ENCODE peak calls at places on chromosomes 13 and 19, in six cellular contexts. O is NB4, S is astrocyte of the spinal cord, N is psoas muscle, L is tibial artery, C is GM23338. H is an unnamed sample.

GRCh38 chr13:111909501-111909900 is 157.4 kb upstream of the SOX1 start:
- DNase-seq in C (no peak), L (peak), N (no peak), S (no peak), O (no peak), H (no peak)

GRCh38 chr13:36530050-36530789 is 97.9 kb downstream of the CCNA1 start:
- DNase-seq in L (no peak), O (no peak), C (no peak), S (peak), N (no peak), H (no peak)

GRCh38 chr13:94708971-94709614 is 3.3 kb downstream of the SOX21 start:
- DNase-seq in S (peak), L (no peak), C (peak), N (no peak), O (no peak), H (no peak)

GRCh38 chr13:44210525-44210924 is 163.1 kb upstream of the SERP2 start:
- DNase-seq in N (no peak), S (no peak), O (no peak), C (no peak), L (no peak), H (no peak)

GRCh38 chr13:52010890-52011689 is at the start of gene ATP7B:
- DNase-seq in L (no peak), S (peak), N (peak), O (peak), C (peak), H (peak)

GRCh38 chr19:17866312-17867012 is 5.3 kb upstream of the SLC5A5 start:
- DNase-seq in S (no peak), O (no peak), L (no peak), C (no peak), N (no peak), H (no peak)

GRCh38 chr13:26946675-26947342 is 186.2 kb upstream of the GPR12 start:
- DNase-seq in N (no peak), O (peak), S (peak), C (peak), L (no peak), H (no peak)

GRCh38 chr13:40318366-40318765 is 348.1 kb downstream of the FOXO1 start:
- DNase-seq in S (no peak), L (peak), O (no peak), C (no peak), N (peak), H (no peak)

GRCh38 chr19:7921955-7922840 is 2.1 kb downstream of the SNAPC2 start:
- DNase-seq in C (no peak), O (no peak), S (no peak), L (no peak), N (peak), H (no peak)

GRCh38 chr13:78121459-78122348 is 203.1 kb upstream of the EDNRB start:
- DNase-seq in C (peak), L (no peak), O (peak), N (peak), S (peak), H (no peak)

GRCh38 chr13:19810996-19811881 is 28.5 kb upstream of the PSPC1 start:
- DNase-seq in S (no peak), L (no peak), N (no peak), O (no peak), C (no peak), H (no peak)

GRCh38 chr19:35436477-35437141 is 11.4 kb upstream of the FFAR2 start:
- DNase-seq in O (peak), L (no peak), C (no peak), N (peak), S (no peak), H (no peak)

GRCh38 chr13:50485979-50486935 is 357.2 kb downstream of the DLEU7 start:
- DNase-seq in N (no peak), L (no peak), O (no peak), S (peak), C (no peak), H (no peak)

GRCh38 chr13:98751397-98752110 is 918 bp downstream of the SLC15A1 start:
- DNase-seq in C (peak), S (peak), O (no peak), N (no peak), L (no peak), H (no peak)

GRCh38 chr19:20078696-20079095 is 896 bp downstream of the ZNF90 start:
- DNase-seq in N (no peak), L (peak), O (peak), C (peak), S (peak), H (no peak)

GRCh38 chr13:43309301-43309700 is 285.9 kb downstream of the DNAJC15 start:
- DNase-seq in O (no peak), S (no peak), L (no peak), N (no peak), C (no peak), H (no peak)

GRCh38 chr19:45112111-45112827 is 19.3 kb downstream of the PPP1R37 start:
- DNase-seq in O (no peak), C (no peak), S (no peak), L (no peak), N (no peak), H (no peak)

GRCh38 chr19:23436318-23436717 is 41.0 kb upstream of the ZNF91 start:
- DNase-seq in S (no peak), O (peak), N (no peak), C (peak), L (no peak), H (no peak)

GRCh38 chr19:43610493-43610892 is 1.4 kb upstream of the SRRM5 start:
- DNase-seq in O (no peak), C (no peak), S (peak), L (no peak), N (no peak), H (no peak)

GRCh38 chr13:20494656-20495055 is 31.0 kb downstream of the CRYL1 start:
- DNase-seq in C (no peak), N (no peak), L (no peak), O (no peak), S (no peak), H (no peak)

GRCh38 chr13:30153871-30154426 is 153.4 kb downstream of the KATNAL1 start:
- DNase-seq in O (no peak), L (no peak), S (peak), C (peak), N (no peak), H (no peak)

GRCh38 chr13:38002596-38002995 is 133.0 kb upstream of the TRPC4 start:
- DNase-seq in S (no peak), L (no peak), N (no peak), O (no peak), C (no peak), H (no peak)

DNA sequence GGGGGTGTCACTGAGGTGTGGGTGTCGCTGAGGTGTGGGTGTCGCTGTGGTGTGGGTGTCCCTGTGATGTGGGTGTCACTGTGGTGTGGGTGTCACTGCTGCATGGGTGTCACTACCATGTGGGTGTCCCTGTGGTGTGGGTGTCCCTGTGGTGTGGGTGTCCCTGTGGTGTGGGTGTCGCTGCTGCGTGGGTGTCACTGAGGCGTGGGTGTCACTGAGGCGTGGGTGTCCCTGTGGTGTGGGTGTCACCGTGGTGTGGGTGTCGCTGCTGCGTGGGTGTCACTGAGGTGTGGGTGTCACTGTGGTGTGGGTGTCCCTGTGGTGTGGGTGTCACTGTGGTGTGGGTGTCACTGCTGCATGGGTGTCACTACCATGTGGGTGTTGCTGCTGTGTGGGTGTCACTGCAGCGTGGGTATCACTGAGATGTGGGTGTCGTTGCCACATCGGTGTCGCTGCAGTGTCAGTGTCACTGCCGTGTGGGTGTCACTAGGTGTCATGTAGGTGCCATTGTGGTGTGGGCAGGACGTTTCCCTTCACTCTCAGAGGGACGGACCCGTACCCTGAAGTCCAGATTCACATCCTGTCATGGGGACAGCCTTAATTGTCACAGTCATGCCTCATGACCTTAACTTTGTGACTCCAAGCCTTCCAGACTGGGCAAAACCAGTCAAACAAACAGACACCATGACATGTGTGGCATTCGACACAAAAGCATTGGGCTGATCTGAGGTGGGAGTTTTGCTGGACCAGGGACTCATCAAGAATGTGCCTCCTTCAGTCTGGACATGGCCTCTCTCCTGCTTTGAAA is 12.7 kb upstream of the GAS6 start:
- DNase-seq in O (no peak), S (no peak), L (no peak), C (no peak), N (no peak), H (peak)
- TF ChIP-seq CTCF in O (no peak), S (no peak), L (no peak), C (no peak), N (no peak), H (no peak)

GRCh38 chr19:14474827-14475226 is 327 bp downstream of the PTGER1 start:
- DNase-seq in S (no peak), L (no peak), C (no peak), N (no peak), O (no peak), H (no peak)

GRCh38 chr19:14476307-14476662 is 1.1 kb upstream of the PTGER1 start:
- DNase-seq in O (no peak), C (no peak), S (no peak), L (no peak), N (no peak), H (no peak)

GRCh38 chr19:14476663-14477401 is 1.7 kb upstream of the PTGER1 start:
- DNase-seq in L (no peak), N (no peak), C (no peak), O (peak), S (peak), H (peak)

GRCh38 chr19:14473915-14474578 is 1.1 kb downstream of the PTGER1 start:
- DNase-seq in L (no peak), C (peak), S (no peak), O (no peak), N (no peak), H (no peak)

GRCh38 chr19:14475251-14476073 is at the start of gene PTGER1:
- DNase-seq in S (peak), L (no peak), C (peak), N (no peak), O (peak), H (peak)
- TF ChIP-seq CTCF in S (peak), L (peak), C (peak), N (no peak), O (no peak), H (no peak)

GRCh38 chr19:32916969-32917611 is 47.5 kb upstream of the SLC7A9 start:
- DNase-seq in C (peak), N (no peak), L (no peak), S (no peak), O (no peak), H (no peak)
- TF ChIP-seq CTCF in C (no peak), N (no peak), L (no peak), S (no peak), O (no peak), H (no peak)

GRCh38 chr13:46612258-46612657 is 59.3 kb downstream of the LRCH1 start:
- DNase-seq in O (no peak), N (no peak), L (no peak), C (no peak), S (no peak), H (no peak)

GRCh38 chr13:46615888-46616531 is 63.0 kb downstream of the LRCH1 start:
- DNase-seq in S (no peak), L (no peak), N (no peak), O (no peak), C (no peak), H (no peak)

GRCh38 chr13:46617382-46617781 is 64.4 kb downstream of the LRCH1 start:
- DNase-seq in L (no peak), O (no peak), C (no peak), S (no peak), N (no peak), H (no peak)

GRCh38 chr13:46613409-46614049 is 60.6 kb downstream of the LRCH1 start:
- DNase-seq in L (no peak), S (no peak), N (no peak), O (no peak), C (peak), H (no peak)

GRCh38 chr13:46614582-46614981 is 61.6 kb downstream of the LRCH1 start:
- DNase-seq in L (no peak), C (no peak), N (no peak), O (no peak), S (peak), H (no peak)
- TF ChIP-seq CTCF in L (no peak), C (no peak), N (no peak), O (no peak), S (peak), H (no peak)

GRCh38 chr19:46579286-46579944 is 21.7 kb upstream of the CALM3 start:
- DNase-seq in O (no peak), L (no peak), C (peak), S (no peak), N (no peak), H (peak)
- TF ChIP-seq CTCF in O (peak), L (peak), C (peak), S (no peak), N (peak), H (no peak)

GRCh38 chr13:105897575-105897974 is 637.9 kb downstream of the EFNB2 start:
- DNase-seq in C (no peak), S (no peak), O (no peak), L (no peak), N (no peak), H (no peak)

GRCh38 chr13:105894711-105895110 is 640.8 kb downstream of the EFNB2 start:
- DNase-seq in O (no peak), L (no peak), C (no peak), N (no peak), S (no peak), H (no peak)
- TF ChIP-seq CTCF in O (no peak), L (no peak), C (no peak), N (no peak), S (no peak), H (no peak)

GRCh38 chr19:28560786-28561185 is 652.2 kb downstream of the UQCRFS1 start:
- DNase-seq in C (peak), N (no peak), O (no peak), L (no peak), S (no peak), H (no peak)
- TF ChIP-seq CTCF in C (peak), N (no peak), O (no peak), L (no peak), S (no peak), H (no peak)

DNA sequence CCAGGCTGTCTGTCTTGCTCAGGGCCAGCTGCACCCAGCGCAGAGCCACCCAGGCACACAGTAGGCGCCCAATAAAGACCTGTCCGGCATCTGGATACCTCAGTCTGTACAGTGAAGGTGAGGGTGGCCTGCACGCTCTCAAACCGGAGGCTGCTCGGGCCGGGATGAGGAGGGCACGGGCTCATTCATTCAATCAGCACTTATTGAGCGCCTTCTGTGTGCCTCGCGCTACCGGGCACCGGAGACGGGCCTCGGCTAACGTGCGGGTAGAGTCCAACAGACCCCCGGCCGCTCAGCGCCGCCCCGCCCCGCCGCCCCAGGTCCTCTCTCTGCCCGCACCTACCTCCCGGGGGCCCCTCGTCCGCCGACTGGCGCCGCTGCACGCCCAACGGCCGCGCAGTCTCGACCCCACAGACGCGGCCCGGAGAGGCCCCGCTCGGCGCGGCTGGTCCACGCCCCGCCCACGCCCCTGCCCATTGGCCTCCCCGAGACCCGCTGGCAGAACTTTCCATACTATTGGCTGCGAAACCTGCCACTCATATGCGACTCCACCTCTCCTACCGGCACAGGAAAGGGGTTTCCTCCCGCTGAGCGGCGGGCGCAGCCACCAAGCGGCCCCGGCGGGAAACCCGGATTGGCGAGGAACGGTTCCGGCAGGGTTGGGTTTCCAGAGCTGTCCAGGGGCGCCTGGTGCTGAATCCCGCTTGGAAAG is at the start of gene SLC39A3:
- DNase-seq in S (peak), O (peak), N (peak), C (peak), L (peak), H (peak)
- TF ChIP-seq CTCF in S (no peak), O (no peak), N (no peak), C (no peak), L (peak), H (no peak)

DNA sequence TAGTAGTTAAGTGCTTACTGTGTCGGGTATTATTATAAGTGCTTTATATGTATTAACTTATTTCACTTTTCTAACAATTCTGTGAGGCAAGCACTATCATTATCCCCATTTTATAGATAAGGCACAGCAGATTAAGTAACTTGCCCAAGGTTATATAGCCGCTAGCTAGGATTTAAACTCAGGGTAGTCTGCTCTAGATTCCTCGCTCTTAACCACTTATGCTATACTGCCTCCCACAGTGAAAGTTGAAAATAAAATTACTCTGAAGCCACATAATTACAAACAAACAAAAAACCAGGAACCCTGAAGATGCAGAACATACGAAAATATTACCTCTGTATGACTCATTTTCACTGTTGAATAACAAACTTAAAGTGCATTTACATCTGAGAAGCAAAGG is 3.9 kb downstream of the TEX30 start:
- DNase-seq in N (no peak), O (peak), L (no peak), C (no peak), S (no peak), H (no peak)
- TF ChIP-seq CTCF in N (no peak), O (no peak), L (no peak), C (no peak), S (no peak), H (no peak)

H was measured in natural killer cell.